ENCODE peak calls at places on chromosomes 11 and 22, in five cellular contexts. A is heart left ventricle, X is H1, O is transverse colon, S is stomach. U is an unnamed sample.

GRCh38 chr22:50599816-50600454 is 658 bp upstream of the MAPK8IP2 start:
- DNase-seq in A (peak; percentile 54), X (no peak), O (peak; percentile 49), S (peak; percentile 59), U (peak; percentile 85)

GRCh38 chr11:107598225-107599139 is 7.5 kb downstream of the ELMOD1 start:
- DNase-seq in A (no peak), X (no peak), O (no peak), S (no peak), U (no peak)

GRCh38 chr11:108873305-108873704 is 208.4 kb downstream of the DDX10 start:
- DNase-seq in A (no peak), X (no peak), O (no peak), S (no peak), U (no peak)

GRCh38 chr11:96500440-96500839 is 110.6 kb downstream of the JRKL start:
- DNase-seq in A (no peak), X (no peak), O (no peak), S (no peak), U (no peak)

GRCh38 chr11:12100886-12101285 is 9.5 kb upstream of the MICAL2 start:
- DNase-seq in A (peak; percentile 75), X (no peak), O (no peak), S (no peak), U (no peak)

GRCh38 chr11:78110830-78111229 is 28.6 kb downstream of the ALG8 start:
- DNase-seq in A (no peak), X (no peak), O (no peak), S (no peak), U (no peak)

GRCh38 chr11:62880231-62880802 is 379 bp upstream of the SLC3A2 start:
- DNase-seq in A (no peak), X (no peak), O (no peak), S (no peak), U (peak; percentile 87)

GRCh38 chr22:25741692-25742626 is at the start of gene MYO18B:
- DNase-seq in A (peak; percentile 90), X (no peak), O (no peak), S (no peak), U (no peak)

GRCh38 chr11:124830749-124831148 is 30.5 kb upstream of the MSANTD2 start:
- DNase-seq in A (no peak), X (no peak), O (no peak), S (no peak), U (no peak)

GRCh38 chr11:30487200-30487898 is 98.8 kb downstream of the MPPED2 start:
- DNase-seq in A (peak; percentile 37), X (no peak), O (peak; percentile 17), S (no peak), U (peak; percentile 67)

GRCh38 chr11:118658372-118659313 is 20.8 kb downstream of the TREH start:
- DNase-seq in A (peak; percentile 44), X (no peak), O (no peak), S (no peak), U (no peak)

GRCh38 chr22:41915035-41915782 is at the start of gene SHISA8:
- DNase-seq in A (peak; percentile 52), X (no peak), O (peak; percentile 64), S (peak; percentile 67), U (peak; percentile 91)

GRCh38 chr22:25219948-25220442 is 556 bp downstream of the CRYBB2 start:
- DNase-seq in A (no peak), X (no peak), O (no peak), S (no peak), U (no peak)

GRCh38 chr11:129225190-129225589 is 33.1 kb upstream of the ARHGAP32 start:
- DNase-seq in A (no peak), X (no peak), O (no peak), S (no peak), U (no peak)

GRCh38 chr11:57444362-57445074 is 15.8 kb upstream of the RTN4RL2 start:
- DNase-seq in A (no peak), X (no peak), O (no peak), S (no peak), U (peak; percentile 2)

GRCh38 chr11:2223153-2223794 is 47.1 kb downstream of the ASCL2 start:
- DNase-seq in A (no peak), X (no peak), O (no peak), S (no peak), U (no peak)

GRCh38 chr11:112786886-112787530 is 174.2 kb upstream of the NCAM1 start:
- DNase-seq in A (no peak), X (no peak), O (no peak), S (no peak), U (no peak)

GRCh38 chr22:41177040-41177625 is 28.0 kb upstream of the L3MBTL2 start:
- DNase-seq in A (peak; percentile 38), X (no peak), O (no peak), S (no peak), U (no peak)

GRCh38 chr11:126647735-126648134 is 292.2 kb downstream of the ST3GAL4 start:
- DNase-seq in A (no peak), X (no peak), O (no peak), S (no peak), U (no peak)

GRCh38 chr11:112778091-112778889 is 182.9 kb upstream of the NCAM1 start:
- DNase-seq in A (no peak), X (no peak), O (no peak), S (no peak), U (no peak)

GRCh38 chr11:34234086-34234740 is 123.6 kb downstream of the ABTB2 start:
- DNase-seq in A (no peak), X (peak; percentile 69), O (peak; percentile 79), S (peak; percentile 58), U (no peak)

GRCh38 chr11:102757823-102758549 is 22.4 kb downstream of the MMP10 start:
- DNase-seq in A (no peak), X (no peak), O (no peak), S (no peak), U (no peak)

GRCh38 chr11:74870485-74870884 is 78.4 kb downstream of the XRRA1 start:
- DNase-seq in A (no peak), X (no peak), O (no peak), S (no peak), U (no peak)

GRCh38 chr11:101327908-101328307 is 198.3 kb upstream of the PGR start:
- DNase-seq in A (no peak), X (no peak), O (no peak), S (no peak), U (no peak)

GRCh38 chr11:108669711-108670110 is 4.8 kb downstream of the DDX10 start:
- DNase-seq in A (no peak), X (no peak), O (no peak), S (no peak), U (no peak)

GRCh38 chr11:1728931-1729691 is 21.3 kb downstream of the IFITM10 start:
- DNase-seq in A (no peak), X (no peak), O (no peak), S (no peak), U (no peak)

GRCh38 chr11:22539851-22540376 is 85.7 kb downstream of the FANCF start:
- DNase-seq in A (no peak), X (no peak), O (no peak), S (no peak), U (no peak)

GRCh38 chr11:2774173-2775082 is 74.6 kb upstream of the KCNQ1OT1 start:
- DNase-seq in A (peak; percentile 9), X (no peak), O (no peak), S (peak; percentile 23), U (peak; percentile 47)

GRCh38 chr11:102309621-102310541 is 7.4 kb upstream of the BIRC3 start:
- DNase-seq in A (no peak), X (peak; percentile 17), O (no peak), S (no peak), U (peak; percentile 67)

GRCh38 chr11:75107187-75107586 is 10.5 kb upstream of the OR2AT4 start:
- DNase-seq in A (no peak), X (no peak), O (no peak), S (no peak), U (no peak)

GRCh38 chr22:37485714-37486223 is 415 bp downstream of the MFNG start:
- DNase-seq in A (no peak), X (no peak), O (no peak), S (no peak), U (peak; percentile 84)

GRCh38 chr11:113163291-113164030 is 150.9 kb upstream of the TTC12 start:
- DNase-seq in A (no peak), X (no peak), O (no peak), S (no peak), U (no peak)

GRCh38 chr22:27801197-27801615 is 350 bp downstream of the MN1 start:
- DNase-seq in A (peak; percentile 51), X (no peak), O (peak; percentile 30), S (peak; percentile 33), U (no peak)

GRCh38 chr22:50444663-50445062 is 30.2 kb downstream of the SBF1 start:
- DNase-seq in A (no peak), X (no peak), O (peak; percentile 62), S (peak; percentile 84), U (no peak)

GRCh38 chr22:29719894-29720645 is at the start of gene CABP7:
- DNase-seq in A (no peak), X (no peak), O (no peak), S (no peak), U (no peak)
- TF ChIP-seq CTCF in A (no peak), X (no peak), O (no peak), S (no peak), U (no peak)

GRCh38 chr11:83073248-83073647 is 1.6 kb upstream of the RAB30 start:
- DNase-seq in A (no peak), X (no peak), O (no peak), S (no peak), U (no peak)
- H3K4me3 ChIP-seq in A (no peak overlapping the region), X (peak overlapping the region; percentile 90), O (peak overlapping the region; percentile 66), S (peak overlapping the region; percentile 62), U (peak overlapping the region; percentile 68)

DNA sequence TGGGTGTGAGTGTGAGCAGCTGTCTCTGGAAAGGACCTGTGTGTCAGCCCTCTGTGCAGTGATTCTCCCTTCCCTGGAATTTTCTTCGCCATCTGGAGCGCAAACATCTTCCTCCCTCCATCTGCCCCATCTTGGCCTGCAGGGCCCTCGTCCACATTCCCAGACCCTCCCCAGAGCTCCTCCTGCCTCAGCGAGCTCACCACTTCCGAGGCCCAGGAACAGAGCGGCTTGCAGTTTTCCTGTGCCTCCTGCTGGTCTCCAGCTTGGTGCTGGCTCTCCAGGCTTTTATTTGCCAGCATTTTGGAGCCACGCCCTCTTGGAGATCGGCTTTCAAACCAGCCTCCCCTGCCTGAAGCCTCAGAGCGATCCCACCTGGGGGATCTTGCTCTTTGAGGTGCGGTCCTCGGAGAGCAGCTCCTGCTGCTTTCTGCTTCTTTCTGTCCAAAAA is at the start of gene GPHA2:
- DNase-seq in A (no peak), X (peak; percentile 53), O (no peak), S (peak; percentile 50), U (no peak)
- TF ChIP-seq POLR2A in A (no peak), X (no peak), O (no peak), S (no peak), U (no peak)

DNA sequence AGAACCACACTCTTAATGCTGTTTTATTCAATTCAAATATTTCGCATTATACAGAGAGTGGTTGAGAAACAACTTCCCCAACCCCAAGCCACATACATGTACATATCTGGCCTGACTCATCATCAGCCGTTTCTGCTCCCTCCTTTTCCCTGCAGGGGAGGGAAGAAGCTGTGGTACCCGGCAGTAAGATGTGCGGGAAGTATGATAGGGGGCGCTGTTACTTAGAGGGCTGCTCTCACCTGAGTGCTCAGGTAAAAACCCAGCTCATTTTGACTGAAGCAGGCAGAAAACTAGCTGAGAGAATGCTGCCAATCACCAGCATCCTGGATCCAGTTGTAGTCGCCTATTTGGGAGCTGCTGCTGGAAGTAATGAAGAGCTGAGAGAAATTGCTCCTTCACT is 85.6 kb downstream of the NELL1 start:
- DNase-seq in A (no peak), X (peak; percentile 34), O (no peak), S (no peak), U (no peak)
- TF ChIP-seq CTCF in A (no peak), X (peak; percentile 80), O (no peak), S (no peak), U (no peak)

U was measured in spleen.